ENCODE peak calls at places on chromosomes 11 and 22, in ten cellular contexts. I is A549, P is sigmoid colon, F is K562, E is suprapubic skin, W is transverse colon, J is ovary, K is tibial nerve, S is stomach, H is HepG2. T is an unnamed sample. For H3K4me1, the result is how much of the 10 kb centered on the place peaks cover.

GRCh38 chr22:40076702-40077645 is 82.2 kb downstream of the FAM83F start:
- DNase-seq in K (no peak), J (no peak), I (no peak), P (no peak), S (no peak), H (no peak), F (peak), W (no peak), E (no peak), T (no peak)

GRCh38 chr22:33426451-33426850 is 368.3 kb upstream of the SYN3 start:
- DNase-seq in I (no peak), W (no peak), E (no peak), S (no peak), H (no peak), J (no peak), F (no peak), K (no peak), P (no peak), T (no peak)

GRCh38 chr22:22802346-22802970 is 85.2 kb upstream of the IGLL5 start:
- DNase-seq in P (no peak), K (no peak), F (peak), J (no peak), E (no peak), W (no peak), S (no peak), H (no peak), I (peak), T (no peak)

GRCh38 chr11:87316491-87316890 is 278.8 kb downstream of the TMEM135 start:
- DNase-seq in H (no peak), S (no peak), P (no peak), E (no peak), I (no peak), W (no peak), K (no peak), F (no peak), J (no peak), T (no peak)

GRCh38 chr22:37708580-37709444 is 12.0 kb downstream of the TRIOBP start:
- DNase-seq in F (no peak), P (no peak), K (no peak), W (no peak), H (no peak), J (no peak), S (no peak), E (no peak), I (no peak), T (peak)

GRCh38 chr22:30209642-30210041 is 36.9 kb downstream of the LIF start:
- DNase-seq in S (no peak), H (no peak), W (no peak), I (no peak), P (no peak), K (no peak), E (no peak), F (no peak), J (no peak), T (no peak)

GRCh38 chr11:26613759-26614158 is 41.7 kb upstream of the MUC15 start:
- DNase-seq in P (no peak), J (no peak), S (no peak), F (no peak), K (no peak), W (no peak), E (no peak), H (no peak), I (no peak), T (no peak)

GRCh38 chr11:72899238-72899637 is 85.0 kb downstream of the ATG16L2 start:
- DNase-seq in S (no peak), J (no peak), H (no peak), E (no peak), W (no peak), K (no peak), P (no peak), F (no peak), I (no peak), T (no peak)

GRCh38 chr11:77244277-77245014 is 57.0 kb downstream of the GDPD4 start:
- DNase-seq in P (no peak), J (no peak), S (no peak), K (no peak), W (no peak), E (no peak), I (peak), H (peak), F (no peak), T (no peak)

GRCh38 chr11:40425168-40425567 is 1034.3 kb downstream of the LRRC4C start:
- DNase-seq in F (no peak), E (no peak), P (no peak), I (no peak), H (no peak), S (no peak), J (no peak), W (no peak), K (no peak), T (no peak)

GRCh38 chr22:35578836-35579575 is 38.1 kb downstream of the MB start:
- DNase-seq in H (no peak), I (no peak), P (no peak), W (peak), S (no peak), F (no peak), E (no peak), J (no peak), K (no peak), T (no peak)

GRCh38 chr11:40280161-40281054 is 1179.0 kb downstream of the LRRC4C start:
- DNase-seq in P (peak), W (no peak), K (peak), J (no peak), F (no peak), E (no peak), I (no peak), H (no peak), S (no peak), T (no peak)

GRCh38 chr11:34194576-34195335 is 89.3 kb downstream of the NAT10 start:
- DNase-seq in W (no peak), E (no peak), I (no peak), H (no peak), P (no peak), J (no peak), S (no peak), F (no peak), K (no peak), T (no peak)

GRCh38 chr11:22190827-22191463 is 1.9 kb upstream of the ANO5 start:
- DNase-seq in E (no peak), P (no peak), W (no peak), H (no peak), I (no peak), S (no peak), K (no peak), F (no peak), J (no peak), T (no peak)

GRCh38 chr11:125376117-125376516 is 119.9 kb downstream of the FEZ1 start:
- DNase-seq in W (no peak), J (peak), K (no peak), S (peak), H (no peak), I (no peak), P (peak), F (peak), E (no peak), T (peak)

GRCh38 chr22:31611065-31611760 is 50.8 kb downstream of the PISD start:
- DNase-seq in W (no peak), P (peak), J (peak), S (no peak), E (no peak), F (no peak), H (no peak), K (no peak), I (no peak), T (no peak)

GRCh38 chr11:110000858-110001257 is 92.3 kb upstream of the ZC3H12C start:
- DNase-seq in W (no peak), E (no peak), S (no peak), K (no peak), H (no peak), P (no peak), I (no peak), F (no peak), J (no peak), T (no peak)

GRCh38 chr11:116696381-116696941 is 76.3 kb downstream of the BUD13 start:
- DNase-seq in W (no peak), H (no peak), E (peak), F (no peak), I (no peak), S (peak), J (no peak), K (no peak), P (peak), T (no peak)

GRCh38 chr22:23835773-23836144 is 3.0 kb downstream of the DERL3 start:
- DNase-seq in I (no peak), W (no peak), E (peak), S (no peak), J (no peak), F (no peak), H (no peak), K (no peak), P (no peak), T (no peak)

GRCh38 chr11:1480555-1481482 is 5.8 kb downstream of the MOB2 start:
- DNase-seq in S (no peak), I (no peak), F (no peak), E (peak), K (no peak), J (no peak), P (peak), H (no peak), W (no peak), T (no peak)
- TF ChIP-seq EP300 in S (no peak), I (no peak), F (no peak), E (no peak), K (no peak), J (no peak), P (no peak), H (no peak), W (no peak), T (no peak)

GRCh38 chr11:119438599-119438998 is 15.6 kb upstream of the THY1 start:
- DNase-seq in W (no peak), K (no peak), I (no peak), P (no peak), E (no peak), F (no peak), S (no peak), J (no peak), H (no peak), T (no peak)
- H3K4me1 ChIP-seq in W (under half), K (under half), I (under half), P (under half), E (under half), F (under half), S (under half), J (under half), H (under half), T (under half)

DNA sequence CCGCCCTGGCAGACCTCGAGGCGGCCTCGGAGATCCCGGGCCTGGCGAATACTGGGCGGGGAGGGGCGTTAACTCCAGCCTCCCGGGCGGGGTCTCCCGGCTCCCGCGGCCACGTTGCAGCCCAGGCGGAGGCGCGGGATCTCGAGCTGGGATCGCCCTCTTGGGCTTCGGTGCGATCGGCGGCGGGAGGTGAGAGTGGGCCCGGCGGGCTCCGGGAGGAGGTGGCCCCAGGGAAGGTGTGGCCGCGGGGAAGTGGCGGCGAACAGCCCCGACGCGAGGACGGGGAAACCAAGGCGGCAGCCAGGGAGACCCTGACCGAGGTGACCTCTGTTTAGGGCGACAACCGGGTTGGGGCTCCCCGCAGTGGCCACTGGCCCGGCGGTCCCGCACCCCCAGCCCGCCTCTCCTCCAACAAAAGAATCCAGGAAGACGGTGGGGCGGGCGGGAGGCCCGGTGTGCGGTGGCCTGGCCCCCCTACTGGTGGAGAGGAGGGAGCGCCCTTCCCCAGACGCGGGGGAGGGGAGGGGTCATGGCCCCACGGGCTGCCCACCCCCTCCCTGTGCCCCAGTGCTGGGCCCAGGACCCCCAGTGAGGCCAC is at the start of gene PHETA2:
- DNase-seq in P (no peak), S (peak), K (peak), E (peak), F (no peak), W (peak), I (no peak), J (peak), H (no peak), T (peak)
- TF ChIP-seq POLR2A in P (no peak), S (no peak), K (no peak), E (no peak), F (no peak), W (peak), I (no peak), J (no peak), H (no peak), T (peak)

GRCh38 chr11:6703247-6704063 is 20.3 kb upstream of the MRPL17 start:
- DNase-seq in J (no peak), E (no peak), K (peak), W (peak), H (peak), F (peak), S (peak), I (peak), P (no peak), T (no peak)
- TF ChIP-seq EP300 in J (no peak), E (no peak), K (no peak), W (no peak), H (no peak), F (no peak), S (no peak), I (no peak), P (no peak), T (no peak)

GRCh38 chr11:19869946-19870589 is 157.4 kb downstream of the NAV2 start:
- DNase-seq in I (no peak), F (no peak), S (no peak), H (no peak), P (no peak), J (no peak), W (no peak), E (no peak), K (no peak), T (no peak)

GRCh38 chr11:19868281-19868821 is 155.7 kb downstream of the NAV2 start:
- DNase-seq in H (no peak), J (no peak), W (peak), I (no peak), S (no peak), K (peak), E (peak), P (peak), F (no peak), T (no peak)

GRCh38 chr11:19868871-19869270 is 156.2 kb downstream of the NAV2 start:
- DNase-seq in J (no peak), K (no peak), H (no peak), S (no peak), I (no peak), F (no peak), P (no peak), E (no peak), W (no peak), T (no peak)

GRCh38 chr11:19871531-19871930 is 158.9 kb downstream of the NAV2 start:
- DNase-seq in W (no peak), H (no peak), K (no peak), I (no peak), J (no peak), S (no peak), E (no peak), F (no peak), P (no peak), T (no peak)

GRCh38 chr11:19869466-19869865 is 156.8 kb downstream of the NAV2 start:
- DNase-seq in H (no peak), E (no peak), W (no peak), F (no peak), K (no peak), P (no peak), S (no peak), I (no peak), J (no peak), T (no peak)
- H3K4me1 ChIP-seq in H (under half), E (under half), W (under half), F (under half), K (under half), P (half or more), S (under half), I (under half), J (under half), T (under half)

DNA sequence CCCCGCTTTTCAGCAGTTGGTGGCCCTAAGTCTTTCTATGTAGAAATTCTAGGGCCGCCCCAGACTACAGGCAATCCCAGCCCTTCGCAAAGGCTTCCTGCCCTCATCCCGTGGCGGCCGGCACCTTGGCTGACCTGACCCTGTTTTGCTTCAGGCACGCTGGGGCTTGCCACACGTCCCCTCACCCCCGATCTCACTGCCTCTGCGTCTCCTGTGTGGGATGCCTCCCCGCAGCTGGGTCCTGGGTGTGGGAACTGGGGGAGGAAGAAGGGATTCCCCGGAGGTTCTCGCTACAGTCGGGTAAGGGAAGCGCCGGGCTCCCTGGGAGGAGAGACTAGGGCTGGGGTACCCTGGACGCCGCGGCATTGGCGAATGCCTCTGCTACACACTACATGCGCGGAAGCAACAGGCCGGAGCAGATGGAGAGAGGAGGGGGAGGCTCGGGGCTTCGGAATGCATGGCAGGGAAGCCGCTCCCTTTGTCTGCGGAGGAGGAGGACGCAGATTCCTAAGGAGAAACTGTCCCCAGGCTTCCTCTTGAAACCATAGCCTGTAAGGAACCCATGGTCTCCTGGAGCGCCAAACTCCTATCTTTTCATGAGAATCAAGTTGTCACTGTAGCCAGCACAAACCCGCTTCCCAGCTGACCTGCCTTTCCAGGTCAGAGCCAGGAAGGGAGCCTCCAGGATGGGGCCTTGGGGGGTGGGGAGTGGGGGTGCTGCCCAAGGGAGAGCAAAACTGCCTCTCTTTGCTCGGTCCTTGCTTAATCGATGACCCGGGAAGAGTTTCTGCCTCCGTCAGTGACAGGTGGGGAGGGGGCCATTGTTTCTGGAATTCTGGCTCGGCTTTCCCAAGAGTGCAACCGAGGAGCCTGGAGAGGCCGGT is 1.4 kb downstream of the DTX4 start:
- DNase-seq in P (no peak), H (peak), I (no peak), S (peak), J (peak), W (peak), E (no peak), K (no peak), F (no peak), T (peak)
- TF ChIP-seq POLR2A in P (no peak), H (no peak), I (no peak), S (no peak), J (no peak), W (no peak), E (no peak), K (no peak), F (no peak), T (no peak)

DNA sequence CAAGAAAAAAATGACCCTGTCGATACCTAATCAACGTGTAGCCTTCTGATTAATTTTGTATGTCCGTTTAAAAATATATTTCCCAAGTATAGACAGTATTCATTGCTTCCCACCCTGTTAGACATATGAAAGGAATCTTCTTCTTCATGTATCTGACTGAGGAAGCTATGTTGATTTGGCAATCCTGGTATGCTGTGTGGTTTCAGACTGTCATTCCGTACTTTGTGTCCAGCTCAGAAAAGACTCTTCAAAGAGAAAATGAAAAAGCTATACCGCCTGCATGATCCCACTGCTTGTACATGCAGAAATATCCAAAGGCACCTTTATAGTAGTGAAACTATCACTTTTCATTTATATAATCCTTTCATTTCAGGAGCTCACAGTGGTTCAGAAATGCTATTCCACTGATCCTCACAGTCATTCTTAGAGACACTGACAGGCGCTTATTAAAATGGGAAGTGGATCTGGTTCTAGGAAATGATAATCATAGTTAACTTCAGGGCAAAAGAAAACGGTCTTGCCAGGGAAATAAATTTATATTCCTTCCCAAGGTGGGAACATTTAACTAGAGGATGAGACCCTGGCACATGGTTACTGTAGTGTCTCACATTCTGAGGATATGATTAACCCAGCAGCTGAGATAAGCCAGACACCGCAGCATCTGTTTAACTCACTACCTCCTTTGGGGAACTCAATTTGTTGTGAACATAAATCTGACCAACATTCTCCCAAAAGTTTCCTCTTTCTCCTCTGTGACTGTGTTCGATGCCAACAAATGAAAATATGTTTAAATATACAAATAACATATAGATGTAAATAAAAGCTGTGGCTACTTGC is 599.2 kb upstream of the LUZP2 start:
- DNase-seq in J (no peak), P (no peak), I (peak), E (no peak), F (no peak), S (no peak), W (no peak), H (no peak), K (no peak), T (no peak)
- TF ChIP-seq EP300 in J (no peak), P (no peak), I (no peak), E (no peak), F (no peak), S (no peak), W (no peak), H (no peak), K (no peak), T (no peak)

GRCh38 chr11:123806249-123806648 is at the start of gene OR6M1:
- DNase-seq in F (no peak), I (no peak), J (no peak), H (no peak), P (no peak), W (no peak), S (no peak), K (no peak), E (no peak), T (no peak)
- H3K4me1 ChIP-seq in F (under half), I (under half), J (under half), H (under half), P (under half), W (under half), S (under half), K (under half), E (under half), T (under half)

GRCh38 chr11:63841554-63841953 is 2.6 kb downstream of the MARK2 start:
- DNase-seq in H (no peak), E (no peak), K (no peak), W (no peak), I (no peak), S (no peak), F (no peak), J (no peak), P (no peak), T (no peak)

GRCh38 chr11:63838150-63838681 is 694 bp upstream of the MARK2 start:
- DNase-seq in P (no peak), I (no peak), F (no peak), H (no peak), W (peak), E (no peak), K (no peak), J (peak), S (no peak), T (no peak)

GRCh38 chr11:63840356-63841060 is 1.6 kb downstream of the MARK2 start:
- DNase-seq in W (no peak), F (no peak), E (no peak), K (no peak), P (no peak), J (no peak), H (no peak), I (no peak), S (no peak), T (no peak)

GRCh38 chr11:63838682-63839507 is at the start of gene MARK2:
- DNase-seq in E (peak), J (peak), I (peak), S (peak), H (peak), P (peak), W (peak), F (peak), K (peak), T (peak)

GRCh38 chr11:63839508-63840355 is 822 bp downstream of the MARK2 start:
- DNase-seq in I (no peak), P (peak), W (peak), K (peak), J (peak), E (peak), H (no peak), S (peak), F (peak), T (peak)
- TF ChIP-seq POLR2A in I (no peak), P (no peak), W (peak), K (no peak), J (no peak), E (no peak), H (no peak), S (no peak), F (no peak), T (no peak)